ENCODE peak calls at places on chromosome 7, in five cellular contexts. D is upper lobe of right lung, P is body of pancreas, F is PC-9, U is WERI-Rb-1. A is an unnamed sample.

GRCh38 chr7:46534593-46535271 is 613.7 kb upstream of the IGFBP3 start:
- DNase-seq in U (no peak), F (no peak), P (no peak), D (no peak), A (peak)

GRCh38 chr7:28755255-28755654 is 202.9 kb downstream of the TRIL start:
- DNase-seq in D (no peak), U (no peak), F (no peak), P (no peak), A (peak)

GRCh38 chr7:515628-516027 is 4.0 kb downstream of the PDGFA start:
- DNase-seq in U (no peak), F (no peak), D (no peak), P (no peak), A (no peak)

GRCh38 chr7:31027161-31027965 is 24.7 kb upstream of the ADCYAP1R1 start:
- DNase-seq in F (no peak), U (peak), D (no peak), P (no peak), A (peak)

GRCh38 chr7:33072471-33072870 is 9.9 kb upstream of the NT5C3A start:
- DNase-seq in F (no peak), D (no peak), U (no peak), P (no peak), A (peak)

GRCh38 chr7:102828291-102828690 is 79.5 kb downstream of the FAM185A start:
- DNase-seq in F (no peak), P (no peak), D (no peak), U (no peak), A (peak)

GRCh38 chr7:148664319-148664718 is 34.4 kb upstream of the CUL1 start:
- DNase-seq in F (no peak), D (no peak), U (no peak), P (no peak), A (peak)

GRCh38 chr7:141114141-141114664 is 40.3 kb downstream of the TMEM178B start:
- DNase-seq in U (no peak), F (no peak), P (no peak), D (no peak), A (no peak)

GRCh38 chr7:147990837-147991236 is 599.7 kb upstream of the C7orf33 start:
- DNase-seq in F (no peak), P (no peak), U (no peak), D (no peak), A (no peak)

GRCh38 chr7:30173058-30173897 is 38.5 kb downstream of the MTURN start:
- DNase-seq in D (peak), U (peak), P (peak), F (peak), A (peak)

GRCh38 chr7:20514364-20514763 is 101.1 kb upstream of the ABCB5 start:
- DNase-seq in D (no peak), P (peak), F (no peak), U (peak), A (peak)

GRCh38 chr7:127876393-127876792 is 154.8 kb downstream of the LRRC4 start:
- DNase-seq in P (no peak), U (no peak), F (no peak), D (no peak), A (peak)

GRCh38 chr7:143393267-143394041 is 12.3 kb downstream of the ZYX start:
- DNase-seq in D (no peak), U (no peak), F (no peak), P (peak), A (no peak)

GRCh38 chr7:91287685-91288084 is 23.5 kb downstream of the FZD1 start:
- DNase-seq in P (no peak), D (no peak), U (no peak), F (no peak), A (no peak)

GRCh38 chr7:19110026-19110777 is 7.2 kb downstream of the TWIST1 start:
- DNase-seq in U (no peak), F (no peak), P (no peak), D (no peak), A (no peak)

GRCh38 chr7:140230517-140230861 is 53.7 kb upstream of the KDM7A start:
- DNase-seq in U (no peak), P (peak), F (no peak), D (peak), A (peak)

GRCh38 chr7:137020351-137020750 is 151.9 kb downstream of the CHRM2 start:
- DNase-seq in U (no peak), F (no peak), P (no peak), D (no peak), A (no peak)

GRCh38 chr7:3210531-3210930 is 90.5 kb upstream of the SDK1 start:
- DNase-seq in P (no peak), F (no peak), D (no peak), U (peak), A (no peak)

GRCh38 chr7:105920766-105921165 is 42.3 kb upstream of the CDHR3 start:
- DNase-seq in U (no peak), F (no peak), P (no peak), D (no peak), A (peak)
- H3K4me3 ChIP-seq in U (no peak), F (no peak), P (no peak), D (no peak), A (no peak)

GRCh38 chr7:35380739-35381224 is 126.9 kb upstream of the TBX20 start:
- DNase-seq in U (no peak), D (peak), F (no peak), P (no peak), A (no peak)

GRCh38 chr7:35384761-35385700 is 131.1 kb upstream of the TBX20 start:
- DNase-seq in P (no peak), F (no peak), U (no peak), D (no peak), A (no peak)

GRCh38 chr7:35374858-35375257 is 121.0 kb upstream of the TBX20 start:
- DNase-seq in F (no peak), U (no peak), P (no peak), D (no peak), A (no peak)

GRCh38 chr7:35375516-35375915 is 121.6 kb upstream of the TBX20 start:
- DNase-seq in F (no peak), P (no peak), D (no peak), U (no peak), A (no peak)

GRCh38 chr7:35379481-35379880 is 125.6 kb upstream of the TBX20 start:
- DNase-seq in D (no peak), P (no peak), U (no peak), F (no peak), A (no peak)
- TF ChIP-seq CTCF in D (no peak), P (no peak), U (no peak), F (no peak), A (no peak)

DNA sequence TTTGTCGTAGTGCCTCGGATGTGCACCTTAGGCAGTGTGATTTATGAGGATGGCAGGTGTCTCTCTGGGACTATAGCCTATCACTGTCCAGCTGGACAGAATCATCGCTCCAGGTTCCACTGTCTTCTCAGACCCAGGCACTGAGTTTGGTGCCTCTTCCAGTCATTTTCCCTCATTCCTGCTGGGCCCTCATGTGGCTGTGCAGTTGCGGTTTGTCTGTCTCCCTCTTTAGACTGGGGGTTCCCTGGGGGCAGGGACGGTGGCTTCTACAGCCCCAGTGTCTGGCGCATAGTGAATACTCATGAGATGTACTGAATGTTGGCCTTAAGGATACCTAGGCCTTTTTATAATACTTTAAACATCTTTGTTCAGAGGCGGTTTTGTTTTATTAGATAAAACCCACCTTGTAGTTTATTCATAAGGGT is 28.9 kb downstream of the CCM2 start:
- DNase-seq in P (no peak), F (no peak), U (no peak), D (no peak), A (no peak)
- H3K4me3 ChIP-seq in P (no peak), F (no peak), U (no peak), D (peak), A (no peak)

GRCh38 chr7:116461500-116461899 is 38.0 kb upstream of the CAV2 start:
- DNase-seq in F (no peak), D (no peak), U (no peak), P (no peak), A (no peak)
- TF ChIP-seq CTCF in F (no peak), D (no peak), U (no peak), P (no peak), A (peak)

GRCh38 chr7:88302486-88302885 is 4.2 kb downstream of the STEAP4 start:
- DNase-seq in F (no peak), U (no peak), D (no peak), P (no peak), A (no peak)

GRCh38 chr7:88305044-88305443 is 1.6 kb downstream of the STEAP4 start:
- DNase-seq in P (no peak), F (no peak), U (no peak), D (no peak), A (no peak)

GRCh38 chr7:88299126-88299525 is 7.6 kb downstream of the STEAP4 start:
- DNase-seq in U (no peak), P (no peak), D (no peak), F (no peak), A (no peak)

GRCh38 chr7:88301924-88302323 is 4.8 kb downstream of the STEAP4 start:
- DNase-seq in F (no peak), U (no peak), D (no peak), P (no peak), A (no peak)

GRCh38 chr7:88300401-88300800 is 6.3 kb downstream of the STEAP4 start:
- DNase-seq in P (no peak), F (no peak), D (no peak), U (no peak), A (no peak)
- H3K4me3 ChIP-seq in P (no peak), F (no peak), D (no peak), U (no peak), A (no peak)

DNA sequence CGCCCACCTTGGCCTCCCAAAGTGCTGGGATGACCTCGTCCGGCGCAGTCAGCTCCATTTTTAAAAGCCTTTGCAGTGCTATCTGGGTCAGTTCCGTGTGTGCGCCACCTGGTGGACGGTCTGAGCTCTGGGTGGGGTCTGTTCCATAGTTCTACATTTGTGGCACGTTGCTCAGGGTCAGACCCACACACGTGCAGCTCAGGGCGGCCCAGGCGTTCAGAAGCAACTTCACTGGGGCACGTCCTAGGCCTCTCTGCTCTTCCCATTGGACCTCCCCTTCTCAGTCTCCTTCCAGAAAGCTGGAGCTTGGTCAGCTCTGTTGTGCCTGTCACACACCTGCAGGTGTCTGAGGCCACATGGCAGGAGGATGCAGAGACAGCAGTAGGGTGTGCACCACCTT is 137.9 kb downstream of the DNAJB6 start:
- DNase-seq in P (no peak), U (peak), D (peak), F (peak), A (no peak)
- TF ChIP-seq CTCF in P (no peak), U (peak), D (peak), F (peak), A (peak)

DNA sequence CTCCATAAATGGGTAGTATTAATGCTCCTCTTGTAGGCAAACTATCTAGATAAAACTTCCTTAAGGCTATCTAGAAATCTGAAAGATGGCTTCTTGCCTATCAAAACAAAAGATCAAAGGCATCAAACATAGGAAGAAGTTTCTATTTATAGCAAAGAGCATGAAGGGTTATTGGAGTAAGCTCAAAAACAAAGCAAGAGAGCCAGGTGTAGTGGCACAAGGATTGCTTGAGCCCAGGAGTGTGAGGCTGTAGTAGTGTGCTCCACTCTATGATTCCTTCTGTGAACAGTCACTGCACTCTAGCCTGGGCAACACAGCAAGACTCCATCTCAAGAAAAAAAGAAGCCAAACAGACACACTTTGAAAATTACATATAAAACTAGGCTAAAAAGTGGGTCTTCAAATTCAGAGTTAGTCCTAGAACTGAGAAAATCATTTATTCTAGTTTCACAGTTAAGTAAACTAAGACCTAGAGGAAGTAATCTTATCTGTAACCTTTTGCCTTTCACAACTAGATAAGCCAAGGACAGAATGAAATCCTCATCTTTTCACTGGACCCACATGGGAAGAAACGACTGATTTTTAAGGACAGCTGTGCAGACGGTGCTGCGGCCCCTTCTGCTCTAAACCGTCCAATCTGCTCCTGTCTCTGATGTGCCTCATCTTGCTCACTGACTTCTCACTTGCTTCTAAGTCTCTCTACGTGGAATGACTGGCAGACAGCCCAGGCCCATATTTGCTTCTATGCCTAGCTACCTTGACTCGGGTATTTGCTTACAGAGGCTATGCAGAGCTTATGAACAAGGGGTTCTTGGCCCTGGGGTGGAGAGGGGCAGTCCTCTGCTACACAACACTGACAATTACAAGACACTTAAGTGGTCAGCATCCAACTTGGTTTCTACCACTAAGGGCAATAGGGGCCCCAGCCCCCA is 50.0 kb downstream of the ESYT2 start:
- DNase-seq in D (no peak), F (no peak), P (peak), U (no peak), A (no peak)
- H3K4me3 ChIP-seq in D (no peak), F (no peak), P (no peak), U (no peak), A (no peak)

DNA sequence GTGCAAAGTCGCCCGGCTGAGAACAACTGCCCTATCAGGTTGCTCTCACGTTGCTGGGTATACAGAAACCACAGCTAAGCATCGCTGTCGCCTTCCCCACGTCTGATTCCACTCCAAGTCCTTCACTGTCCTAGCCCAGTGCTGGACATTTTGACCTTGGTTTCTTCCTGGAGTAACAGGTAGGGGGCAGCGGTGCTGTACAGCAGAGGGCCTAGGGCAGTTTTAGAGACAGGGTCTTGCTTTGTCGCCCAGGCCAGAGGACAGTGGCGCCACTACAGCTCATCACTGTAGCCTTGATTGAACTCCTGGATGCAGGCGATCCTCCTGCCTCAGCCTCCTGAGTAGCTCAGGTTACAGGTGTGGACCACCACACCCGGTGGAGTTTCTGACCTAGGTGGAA is 2.6 kb downstream of the CLDN15 start:
- DNase-seq in F (no peak), D (no peak), P (no peak), U (peak), A (no peak)
- TF ChIP-seq CTCF in F (peak), D (peak), P (no peak), U (peak), A (peak)

GRCh38 chr7:22860337-22860736 is 37.7 kb upstream of the TOMM7 start:
- DNase-seq in P (no peak), D (no peak), U (peak), F (no peak), A (no peak)

GRCh38 chr7:22859676-22860290 is 37.1 kb upstream of the TOMM7 start:
- DNase-seq in U (no peak), P (no peak), F (no peak), D (no peak), A (peak)

GRCh38 chr7:22856437-22856836 is 33.8 kb upstream of the TOMM7 start:
- DNase-seq in F (no peak), P (no peak), D (no peak), U (no peak), A (no peak)

GRCh38 chr7:22858640-22859561 is 36.3 kb upstream of the TOMM7 start:
- DNase-seq in D (no peak), F (peak), P (no peak), U (no peak), A (peak)

GRCh38 chr7:22858274-22858639 is 35.6 kb upstream of the TOMM7 start:
- DNase-seq in P (no peak), U (no peak), D (no peak), F (no peak), A (no peak)
- H3K4me3 ChIP-seq in P (no peak), U (no peak), D (no peak), F (no peak), A (no peak)

A was measured in AG10803.